ENCODE peak calls at places on chromosomes 4 and X, in nine cellular contexts. P is transverse colon; Y is GF-D8; O is T-helper 1 cell; Z is GM03348; U is choroid plexus epithelial cell; X is putamen; M is mesenchymal stem cell; E is naive thymus-derived CD8-positive, alpha-beta T cell. R is an unnamed sample.

GRCh38 chrX:989959-990510 is 222.4 kb downstream of the CRLF2 start:
- DNase-seq in P (peak), Y (no peak), O (peak), Z (no peak), U (peak), X (peak), M (peak), E (peak), R (peak)

GRCh38 chr4:3783691-3784306 is 17.6 kb downstream of the ADRA2C start:
- DNase-seq in P (no peak), Y (no peak), O (no peak), Z (peak), U (peak), X (no peak), M (no peak), E (no peak), R (peak)

GRCh38 chrX:83336464-83336863 is 171.6 kb upstream of the POU3F4 start:
- DNase-seq in P (no peak), Y (no peak), O (no peak), Z (no peak), U (no peak), X (no peak), M (no peak), E (no peak), R (no peak)

GRCh38 chrX:54865208-54865607 is 55.4 kb upstream of the TRO start:
- DNase-seq in P (no peak), Y (no peak), O (no peak), Z (no peak), U (no peak), X (no peak), M (no peak), E (no peak), R (no peak)

GRCh38 chr4:23728393-23728792 is 161.5 kb downstream of the PPARGC1A start:
- DNase-seq in P (no peak), Y (no peak), O (no peak), Z (peak), U (peak), X (no peak), M (peak), E (no peak), R (no peak)

GRCh38 chr4:5940470-5941203 is 47.8 kb upstream of the CRMP1 start:
- DNase-seq in P (no peak), Y (no peak), O (no peak), Z (no peak), U (peak), X (no peak), M (peak), E (no peak), R (no peak)

GRCh38 chr4:138978600-138978999 is 37.0 kb upstream of the NOCT start:
- DNase-seq in P (no peak), Y (no peak), O (no peak), Z (no peak), U (no peak), X (no peak), M (no peak), E (no peak), R (no peak)

GRCh38 chr4:145808021-145808650 is 128.2 kb downstream of the C4orf51 start:
- DNase-seq in P (no peak), Y (no peak), O (no peak), Z (peak), U (peak), X (peak), M (peak), E (no peak), R (peak)

GRCh38 chr4:115851918-115852766 is 738.7 kb upstream of the NDST4 start:
- DNase-seq in P (peak), Y (peak), O (no peak), Z (peak), U (peak), X (peak), M (peak), E (no peak), R (no peak)

GRCh38 chr4:23837366-23837765 is 52.5 kb downstream of the PPARGC1A start:
- DNase-seq in P (no peak), Y (no peak), O (no peak), Z (no peak), U (no peak), X (no peak), M (no peak), E (no peak), R (no peak)

GRCh38 chrX:69107231-69107739 is 58.0 kb downstream of the PJA1 start:
- DNase-seq in P (no peak), Y (no peak), O (no peak), Z (no peak), U (peak), X (no peak), M (no peak), E (no peak), R (no peak)

GRCh38 chr4:187608001-187608421 is 387.6 kb upstream of the ZFP42 start:
- DNase-seq in P (no peak), Y (no peak), O (no peak), Z (peak), U (peak), X (no peak), M (peak), E (no peak), R (peak)

GRCh38 chr4:89660444-89660843 is 176.5 kb downstream of the SNCA start:
- DNase-seq in P (no peak), Y (no peak), O (no peak), Z (no peak), U (no peak), X (no peak), M (no peak), E (no peak), R (no peak)

GRCh38 chr4:175536852-175537453 is 275.1 kb downstream of the GPM6A start:
- DNase-seq in P (no peak), Y (peak), O (no peak), Z (peak), U (peak), X (peak), M (peak), E (no peak), R (peak)